ENCODE peak calls at places on chromosomes 3 and 15, in seven cellular contexts. G is heart right ventricle, V is A549, X is OCI-LY7, M is mesendoderm, J is fibroblast of pulmonary artery, U is foreskin fibroblast. R is an unnamed sample.

GRCh38 chr15:90873488-90873997 is 5.2 kb downstream of the FURIN start:
- DNase-seq in M (no peak), V (no peak), U (no peak), X (no peak), J (no peak), G (no peak), R (no peak)

GRCh38 chr3:100813828-100814227 is 104.5 kb downstream of the TFG start:
- DNase-seq in X (no peak), G (no peak), J (no peak), U (no peak), V (no peak), M (no peak), R (no peak)

GRCh38 chr3:187185759-187186158 is 11.5 kb upstream of the RTP1 start:
- DNase-seq in U (no peak), V (no peak), G (no peak), X (no peak), J (no peak), M (peak; percentile 75), R (no peak)

GRCh38 chr3:77475545-77475944 is 435.6 kb downstream of the ROBO2 start:
- DNase-seq in X (no peak), J (no peak), V (no peak), M (no peak), G (no peak), U (no peak), R (no peak)

GRCh38 chr3:177286034-177286433 is 88.8 kb upstream of the TBL1XR1 start:
- DNase-seq in V (peak; percentile 74), M (peak; percentile 85), X (no peak), J (no peak), G (no peak), U (no peak), R (no peak)

GRCh38 chr3:46021516-46021915 is 5.8 kb downstream of the XCR1 start:
- DNase-seq in U (no peak), M (no peak), V (no peak), X (no peak), J (no peak), G (no peak), R (no peak)

GRCh38 chr15:88950600-88951160 is 37.5 kb upstream of the MFGE8 start:
- DNase-seq in X (no peak), V (no peak), G (no peak), J (no peak), M (no peak), U (no peak), R (no peak)

GRCh38 chr3:122515020-122515468 is 305 bp upstream of the KPNA1 start:
- DNase-seq in J (no peak), V (no peak), M (no peak), U (no peak), G (no peak), X (no peak), R (no peak)

GRCh38 chr15:91136386-91136923 is 36.4 kb downstream of the SV2B start:
- DNase-seq in M (no peak), X (no peak), V (no peak), J (no peak), G (no peak), U (no peak), R (no peak)

GRCh38 chr3:23221136-23221535 is 18.0 kb downstream of the UBE2E2 start:
- DNase-seq in X (peak; percentile 41), U (no peak), V (no peak), M (no peak), J (no peak), G (no peak), R (peak; percentile 67)

GRCh38 chr3:73535935-73536334 is 88.8 kb downstream of the PDZRN3 start:
- DNase-seq in J (no peak), V (no peak), M (no peak), X (no peak), G (no peak), U (no peak), R (no peak)

GRCh38 chr3:39275052-39275451 is 4.8 kb downstream of the CX3CR1 start:
- DNase-seq in J (no peak), V (no peak), M (peak; percentile 11), X (no peak), U (peak; percentile 8), G (no peak), R (no peak)

GRCh38 chr3:72054976-72055375 is 270.0 kb upstream of the PROK2 start:
- DNase-seq in M (no peak), X (no peak), J (no peak), V (no peak), G (no peak), U (no peak), R (no peak)

GRCh38 chr3:38636464-38636863 is 13.0 kb downstream of the SCN5A start:
- DNase-seq in J (no peak), V (no peak), G (no peak), M (no peak), X (no peak), U (no peak), R (no peak)

GRCh38 chr15:63372018-63372705 is 9.5 kb downstream of the CA12 start:
- DNase-seq in X (no peak), G (no peak), U (peak; percentile 99), V (peak; percentile 95), M (no peak), J (peak; percentile 98), R (peak; percentile 59)

GRCh38 chr15:68781766-68782588 is 38.7 kb downstream of the ANP32A start:
- DNase-seq in G (peak; percentile 61), V (no peak), X (no peak), M (no peak), J (no peak), U (no peak), R (no peak)

GRCh38 chr3:136186330-136186729 is 9.8 kb downstream of the MSL2 start:
- DNase-seq in X (peak; percentile 54), J (no peak), U (no peak), G (no peak), V (no peak), M (no peak), R (no peak)

GRCh38 chr3:112773864-112774263 is 72.8 kb downstream of the CD200R1L start:
- DNase-seq in U (no peak), G (no peak), X (peak; percentile 33), V (peak; percentile 91), M (no peak), J (no peak), R (no peak)

GRCh38 chr3:184549793-184550585 is 11.6 kb upstream of the EPHB3 start:
- DNase-seq in U (no peak), X (no peak), M (no peak), V (no peak), J (no peak), G (no peak), R (no peak)

GRCh38 chr15:55758580-55758986 is 15.6 kb upstream of the PRTG start:
- DNase-seq in M (no peak), U (no peak), J (no peak), X (peak; percentile 7), V (no peak), G (no peak), R (no peak)

GRCh38 chr3:136232413-136232812 is 17.7 kb upstream of the PCCB start:
- DNase-seq in X (no peak), G (no peak), M (no peak), V (no peak), U (no peak), J (no peak), R (no peak)

GRCh38 chr3:78830466-78830865 is 937.3 kb downstream of the ROBO1 start:
- DNase-seq in J (no peak), M (no peak), V (no peak), X (no peak), U (no peak), G (no peak), R (no peak)

GRCh38 chr3:170493712-170494182 is 75.1 kb downstream of the CLDN11 start:
- DNase-seq in U (peak; percentile 81), M (no peak), J (peak; percentile 64), G (no peak), V (peak; percentile 52), X (no peak), R (no peak)
- H3K4me3 ChIP-seq in U (no peak overlapping the region), M (no peak overlapping the region), J (no peak overlapping the region), G (no peak overlapping the region), V (no peak overlapping the region), X (no peak overlapping the region), R (no peak overlapping the region)

DNA sequence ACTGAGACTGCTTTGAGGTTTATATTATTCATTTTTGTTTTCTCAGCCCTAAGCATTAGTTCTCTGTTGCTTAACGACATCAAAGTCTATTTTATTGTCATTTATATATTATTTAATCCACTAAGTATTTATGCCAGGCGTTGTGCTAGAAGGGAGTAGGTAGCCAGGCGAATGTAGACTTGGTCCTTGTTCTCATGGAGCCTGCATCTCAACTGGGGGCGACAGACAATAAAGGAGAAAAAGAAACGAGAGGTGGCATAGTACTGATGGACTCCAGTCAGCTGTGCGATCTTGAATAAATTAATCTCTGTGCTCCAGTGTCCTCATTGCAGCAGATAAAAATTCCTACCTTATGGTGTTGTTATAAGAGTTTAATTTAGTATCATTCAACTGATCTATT is 49.7 kb downstream of the ETV5 start:
- DNase-seq in U (no peak), V (no peak), G (no peak), X (no peak), J (no peak), M (no peak), R (no peak)
- H3K4me3 ChIP-seq in U (no peak overlapping the region), V (no peak overlapping the region), G (no peak overlapping the region), X (no peak overlapping the region), J (no peak overlapping the region), M (no peak overlapping the region), R (no peak overlapping the region)

DNA sequence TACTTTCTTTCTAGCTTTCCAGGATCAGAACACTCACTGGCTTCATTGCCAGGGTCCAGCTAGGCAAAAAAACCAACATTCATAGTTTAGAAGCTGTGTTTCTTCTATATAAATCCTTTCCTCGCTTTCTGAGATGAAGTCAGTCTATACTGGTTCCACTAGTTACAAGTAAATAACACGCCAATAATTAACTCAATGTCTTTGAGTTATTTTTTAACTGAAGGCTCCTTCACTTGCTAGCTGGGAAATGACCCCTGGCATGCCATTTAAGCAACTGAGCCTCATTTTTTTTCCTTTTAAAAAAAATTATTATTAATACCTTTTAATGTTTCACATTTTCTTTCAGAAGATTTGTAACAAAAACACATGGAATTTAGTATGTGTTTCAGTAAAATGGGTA is 2.1 kb upstream of the CCDC174 start:
- DNase-seq in V (no peak), U (no peak), M (no peak), X (no peak), G (no peak), J (no peak), R (no peak)
- H3K4me3 ChIP-seq in V (no peak overlapping the region), U (no peak overlapping the region), M (no peak overlapping the region), X (no peak overlapping the region), G (no peak overlapping the region), J (no peak overlapping the region), R (no peak overlapping the region)

DNA sequence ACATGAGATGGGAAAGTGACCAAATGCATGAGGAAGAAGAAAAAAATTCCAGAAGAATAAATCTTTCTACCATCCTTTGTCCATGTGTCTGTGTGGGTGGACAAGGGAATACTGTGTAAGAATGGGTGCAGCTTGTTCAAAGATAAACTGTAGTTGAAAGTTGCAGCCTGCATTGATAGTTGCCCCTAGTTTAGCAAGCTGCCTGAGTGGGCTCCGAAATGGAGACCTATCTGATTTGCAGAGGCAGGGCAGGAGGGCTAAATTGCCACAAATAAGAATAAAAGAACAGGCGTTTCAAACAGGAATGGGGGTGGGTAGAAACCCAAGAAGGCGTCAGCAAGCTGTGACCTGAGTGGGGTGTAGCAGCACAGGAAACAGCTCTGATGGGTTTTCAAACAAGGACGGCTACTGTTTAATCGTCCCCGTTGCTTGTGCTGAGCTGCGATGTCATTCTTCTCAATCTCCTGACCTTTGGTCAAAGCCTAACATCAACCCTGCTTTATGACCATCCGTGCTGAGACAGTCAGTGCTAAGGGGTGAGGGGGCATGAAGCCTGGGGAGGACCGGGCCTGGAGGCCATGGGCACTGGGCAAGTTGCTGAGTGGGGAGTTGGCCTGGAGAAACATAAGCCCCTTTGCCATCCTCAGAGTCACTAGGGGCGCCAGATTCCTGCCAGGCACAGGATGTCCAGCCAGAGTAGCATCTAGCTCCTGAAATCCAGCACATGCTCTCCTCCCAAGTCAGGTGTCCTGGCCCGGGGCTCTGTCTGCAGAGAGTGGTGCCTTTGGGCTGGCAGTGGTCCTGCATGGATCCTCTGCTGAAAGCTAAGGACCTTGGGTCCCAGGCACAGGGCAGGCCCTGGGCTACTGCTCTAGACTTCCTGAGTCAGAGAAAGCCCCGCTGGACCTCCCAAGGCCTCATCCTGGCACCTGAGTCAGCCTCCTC is 19.2 kb upstream of the C15orf39 start:
- DNase-seq in V (no peak), G (no peak), M (no peak), X (no peak), J (peak; percentile 29), U (no peak), R (no peak)
- H3K4me3 ChIP-seq in V (no peak overlapping the region), G (no peak overlapping the region), M (no peak overlapping the region), X (no peak overlapping the region), J (no peak overlapping the region), U (no peak overlapping the region), R (no peak overlapping the region)